ENCODE peak calls at places on chromosome 19, in four cellular contexts. F is K562, R is IMR-90, Z is GM12878. G is an unnamed sample.

GRCh38 chr19:47296036-47296435 is 13.6 kb upstream of the C5AR1 start:
- DNase-seq in F (peak), R (peak), Z (no peak), G (peak)

GRCh38 chr19:54154603-54155345 is 4.7 kb downstream of the LENG1 start:
- DNase-seq in F (no peak), R (no peak), Z (no peak), G (no peak)

GRCh38 chr19:23817519-23817918 is 58.8 kb upstream of the ZNF681 start:
- DNase-seq in F (peak), R (peak), Z (no peak), G (peak)

GRCh38 chr19:30450945-30451344 is 78.8 kb downstream of the ZNF536 start:
- DNase-seq in F (no peak), R (no peak), Z (no peak), G (no peak)

GRCh38 chr19:47019431-47020041 is at the start of gene NPAS1:
- DNase-seq in F (peak), R (no peak), Z (no peak), G (no peak)

GRCh38 chr19:14343286-14343685 is 38.0 kb upstream of the ADGRE5 start:
- DNase-seq in F (no peak), R (no peak), Z (no peak), G (no peak)

GRCh38 chr19:18637644-18638630 is 1.1 kb downstream of the KLHL26 start:
- DNase-seq in F (peak), R (no peak), Z (no peak), G (peak)

GRCh38 chr19:49845433-49845832 is 5.5 kb upstream of the PTOV1 start:
- DNase-seq in F (no peak), R (peak), Z (no peak), G (no peak)

GRCh38 chr19:50793558-50794065 is 3.4 kb downstream of the ACP4 start:
- DNase-seq in F (no peak), R (no peak), Z (no peak), G (no peak)

GRCh38 chr19:17405250-17406038 is at the start of gene BST2:
- DNase-seq in F (peak), R (peak), Z (peak), G (no peak)

GRCh38 chr19:19820774-19821315 is 705 bp downstream of the ZNF506 start:
- DNase-seq in F (no peak), R (no peak), Z (no peak), G (no peak)

GRCh38 chr19:35261356-35262100 is 7.2 kb upstream of the USF2 start:
- DNase-seq in F (no peak), R (no peak), Z (no peak), G (no peak)

GRCh38 chr19:19256072-19256969 is 16.8 kb downstream of the TM6SF2 start:
- DNase-seq in F (no peak), R (no peak), Z (no peak), G (peak)

GRCh38 chr19:19110410-19111137 is 27.7 kb downstream of the TMEM161A start:
- DNase-seq in F (no peak), R (no peak), Z (no peak), G (no peak)

GRCh38 chr19:43789029-43789428 is 8.3 kb upstream of the KCNN4 start:
- DNase-seq in F (peak), R (peak), Z (no peak), G (no peak)

GRCh38 chr19:40542197-40542859 is 34.3 kb upstream of the SHKBP1 start:
- DNase-seq in F (no peak), R (peak), Z (no peak), G (no peak)

GRCh38 chr19:46824887-46825730 is 25.5 kb downstream of the AP2S1 start:
- DNase-seq in F (no peak), R (no peak), Z (no peak), G (peak)

GRCh38 chr19:11763117-11763516 is 3.7 kb upstream of the ZNF441 start:
- DNase-seq in F (no peak), R (no peak), Z (no peak), G (no peak)

GRCh38 chr19:35805518-35806102 is 7.0 kb downstream of the PRODH2 start:
- DNase-seq in F (no peak), R (no peak), Z (no peak), G (no peak)

GRCh38 chr19:7921955-7922840 is 2.1 kb downstream of the SNAPC2 start:
- DNase-seq in F (no peak), R (no peak), Z (no peak), G (no peak)

GRCh38 chr19:55173717-55174409 is 6.2 kb downstream of the SYT5 start:
- DNase-seq in F (peak), R (peak), Z (no peak), G (peak)
- TF ChIP-seq ELK1 in F (no peak), R (no peak), Z (no peak), G (no peak)

DNA sequence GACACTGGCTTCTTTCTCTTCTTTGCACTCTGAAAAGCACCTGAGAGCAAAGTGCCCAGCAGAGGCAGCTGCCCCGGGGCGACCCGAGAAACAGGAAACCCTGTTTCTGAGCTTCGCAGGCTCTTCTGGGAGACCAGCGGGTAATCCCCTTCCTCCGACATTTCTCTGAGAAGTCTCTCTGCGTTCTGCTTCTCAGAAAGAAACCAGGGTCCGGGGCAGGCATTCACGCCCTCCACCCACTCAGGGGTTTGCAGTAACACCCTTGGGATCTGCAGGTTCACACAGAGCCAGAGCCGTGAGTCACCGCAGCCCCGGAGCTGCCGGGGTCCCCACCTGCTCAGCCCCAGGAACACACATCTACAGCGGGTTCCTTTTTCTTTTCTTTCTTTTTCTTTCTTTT is 86.0 kb downstream of the GADD45B start:
- DNase-seq in F (no peak), R (no peak), Z (peak), G (no peak)
- H3K4me2 ChIP-seq in F (no peak), R (no peak), Z (peak), G (no peak)

GRCh38 chr19:29299416-29300380 is 86.7 kb upstream of the UQCRFS1 start:
- DNase-seq in F (no peak), R (no peak), Z (no peak), G (no peak)

GRCh38 chr19:29303707-29304090 is 90.7 kb upstream of the UQCRFS1 start:
- DNase-seq in F (no peak), R (no peak), Z (no peak), G (no peak)

GRCh38 chr19:29303035-29303706 is 90.2 kb upstream of the UQCRFS1 start:
- DNase-seq in F (no peak), R (no peak), Z (no peak), G (no peak)

GRCh38 chr19:29305268-29305667 is 92.3 kb upstream of the UQCRFS1 start:
- DNase-seq in F (no peak), R (no peak), Z (no peak), G (no peak)

GRCh38 chr19:29302002-29302928 is 89.3 kb upstream of the UQCRFS1 start:
- DNase-seq in F (no peak), R (no peak), Z (no peak), G (no peak)
- TF ChIP-seq ELK1 in F (no peak), R (no peak), Z (no peak), G (no peak)

GRCh38 chr19:12984143-12984627 is 11.1 kb upstream of the NFIX start:
- DNase-seq in F (no peak), R (no peak), Z (no peak), G (no peak)
- H3K4me2 ChIP-seq in F (no peak), R (no peak), Z (no peak), G (no peak)

GRCh38 chr19:44951179-44952159 is 3.7 kb upstream of the CLPTM1 start:
- DNase-seq in F (peak), R (peak), Z (no peak), G (peak)
- TF ChIP-seq ELK1 in F (no peak), R (no peak), Z (no peak), G (no peak)

DNA sequence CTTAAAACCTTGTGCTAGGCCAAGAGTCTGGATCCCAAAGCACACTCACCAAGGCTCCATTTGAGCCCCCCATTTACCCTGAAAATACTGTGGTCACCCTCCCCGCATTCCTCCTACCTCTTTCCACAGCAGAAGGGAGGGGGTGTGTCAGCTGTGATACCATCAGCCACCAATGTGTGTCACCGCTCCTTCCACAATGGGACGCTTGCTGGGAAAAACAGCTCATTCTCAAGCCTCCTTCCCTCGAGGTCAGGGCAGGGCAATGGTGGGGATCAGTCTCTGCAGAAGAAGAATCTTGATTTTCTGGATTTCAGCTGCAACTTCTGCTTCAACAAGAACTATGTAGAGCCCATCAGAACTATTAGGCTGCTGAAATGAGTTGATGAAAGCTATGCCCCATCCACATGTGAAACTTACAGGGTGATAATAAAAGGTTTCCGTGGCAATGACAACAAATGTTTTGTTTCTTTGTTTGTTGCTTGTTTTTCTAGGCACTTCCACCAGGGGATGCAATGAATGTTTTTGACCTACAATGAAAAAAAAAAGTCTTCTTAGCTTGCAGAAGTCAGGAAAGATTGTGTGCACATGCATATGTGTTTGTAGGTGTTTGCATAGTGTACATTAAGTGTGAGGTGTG is 26.4 kb upstream of the ZNF507 start:
- DNase-seq in F (peak), R (no peak), Z (no peak), G (peak)
- H3K4me2 ChIP-seq in F (no peak), R (no peak), Z (no peak), G (no peak)

GRCh38 chr19:4691383-4691782 is 21.2 kb upstream of the MYDGF start:
- DNase-seq in F (no peak), R (no peak), Z (no peak), G (no peak)
- TF ChIP-seq ELK1 in F (no peak), R (no peak), Z (no peak), G (no peak)

GRCh38 chr19:5787554-5788182 is 3.1 kb upstream of the PRR22 start:
- DNase-seq in F (no peak), R (no peak), Z (no peak), G (no peak)
- H3K4me2 ChIP-seq in F (no peak), R (no peak), Z (no peak), G (no peak)